ENCODE peak calls at places on chromosomes 16 and 17, in six cellular contexts. One of them, this sample, is unnamed.

GRCh38 chr17:10349403-10349802 is 23.4 kb downstream of the MYH13 start:
- DNase-seq in body of pancreas: no peak
- DNase-seq in spleen: no peak
- DNase-seq in gastrocnemius medialis: no peak
- DNase-seq in A549: no peak
- DNase-seq in heart left ventricle: no peak
- DNase-seq in this sample: peak

GRCh38 chr16:57479422-57480126 is 6.7 kb downstream of the DOK4 start:
- DNase-seq in A549: no peak
- DNase-seq in body of pancreas: no peak
- DNase-seq in gastrocnemius medialis: no peak
- DNase-seq in spleen: peak
- DNase-seq in heart left ventricle: peak
- DNase-seq in this sample: no peak

GRCh38 chr17:77312786-77313599 is 172.2 kb downstream of the SEC14L1 start:
- DNase-seq in gastrocnemius medialis: no peak
- DNase-seq in heart left ventricle: peak
- DNase-seq in body of pancreas: no peak
- DNase-seq in spleen: peak
- DNase-seq in A549: no peak
- DNase-seq in this sample: no peak

GRCh38 chr17:65022751-65023421 is 33.7 kb downstream of the GNA13 start:
- DNase-seq in A549: peak
- DNase-seq in heart left ventricle: no peak
- DNase-seq in gastrocnemius medialis: no peak
- DNase-seq in body of pancreas: no peak
- DNase-seq in spleen: no peak
- DNase-seq in this sample: no peak

GRCh38 chr17:44217738-44218343 is 1.6 kb downstream of the UBTF start:
- DNase-seq in body of pancreas: no peak
- DNase-seq in spleen: peak
- DNase-seq in A549: no peak
- DNase-seq in gastrocnemius medialis: no peak
- DNase-seq in heart left ventricle: no peak
- DNase-seq in this sample: no peak

GRCh38 chr16:63752347-63752746 is 1369.5 kb downstream of the CDH11 start:
- DNase-seq in spleen: no peak
- DNase-seq in heart left ventricle: no peak
- DNase-seq in body of pancreas: no peak
- DNase-seq in gastrocnemius medialis: no peak
- DNase-seq in A549: no peak
- DNase-seq in this sample: no peak

GRCh38 chr16:55915116-55915827 is 40.1 kb upstream of the CES5A start:
- DNase-seq in spleen: no peak
- DNase-seq in body of pancreas: no peak
- DNase-seq in gastrocnemius medialis: no peak
- DNase-seq in heart left ventricle: no peak
- DNase-seq in A549: no peak
- DNase-seq in this sample: no peak

GRCh38 chr17:2792541-2793169 is 3.6 kb upstream of the RAP1GAP2 start:
- DNase-seq in gastrocnemius medialis: no peak
- DNase-seq in heart left ventricle: no peak
- DNase-seq in body of pancreas: no peak
- DNase-seq in A549: no peak
- DNase-seq in spleen: peak
- DNase-seq in this sample: no peak

GRCh38 chr17:44781553-44782348 is 23.0 kb downstream of the ADAM11 start:
- DNase-seq in gastrocnemius medialis: no peak
- DNase-seq in A549: no peak
- DNase-seq in spleen: peak
- DNase-seq in body of pancreas: no peak
- DNase-seq in heart left ventricle: peak
- DNase-seq in this sample: no peak

GRCh38 chr17:34126496-34126895 is 128.6 kb upstream of the CCL2 start:
- DNase-seq in A549: no peak
- DNase-seq in body of pancreas: no peak
- DNase-seq in heart left ventricle: no peak
- DNase-seq in gastrocnemius medialis: no peak
- DNase-seq in spleen: no peak
- DNase-seq in this sample: no peak

GRCh38 chr16:67563708-67564468 is 1.6 kb downstream of the CTCF start:
- DNase-seq in heart left ventricle: no peak
- DNase-seq in body of pancreas: peak
- DNase-seq in spleen: no peak
- DNase-seq in gastrocnemius medialis: peak
- DNase-seq in A549: no peak
- DNase-seq in this sample: peak

GRCh38 chr17:34567665-34568064 is 11.7 kb upstream of the TMEM132E start:
- DNase-seq in A549: no peak
- DNase-seq in heart left ventricle: no peak
- DNase-seq in gastrocnemius medialis: no peak
- DNase-seq in body of pancreas: no peak
- DNase-seq in spleen: no peak
- DNase-seq in this sample: no peak

GRCh38 chr17:29731589-29731929 is 108.8 kb upstream of the CORO6 start:
- DNase-seq in A549: no peak
- DNase-seq in heart left ventricle: no peak
- DNase-seq in gastrocnemius medialis: no peak
- DNase-seq in body of pancreas: no peak
- DNase-seq in spleen: no peak
- DNase-seq in this sample: no peak

GRCh38 chr16:11497329-11497805 is 89.4 kb downstream of the LITAF start:
- DNase-seq in A549: peak
- DNase-seq in spleen: peak
- DNase-seq in gastrocnemius medialis: peak
- DNase-seq in body of pancreas: peak
- DNase-seq in heart left ventricle: peak
- DNase-seq in this sample: no peak

GRCh38 chr16:31055613-31056012 is 18.4 kb downstream of the ZNF668 start:
- DNase-seq in heart left ventricle: no peak
- DNase-seq in spleen: no peak
- DNase-seq in A549: no peak
- DNase-seq in body of pancreas: no peak
- DNase-seq in gastrocnemius medialis: no peak
- DNase-seq in this sample: no peak

GRCh38 chr17:81034779-81035388 is at the start of gene BAIAP2:
- DNase-seq in gastrocnemius medialis: peak
- DNase-seq in body of pancreas: peak
- DNase-seq in A549: peak
- DNase-seq in spleen: peak
- DNase-seq in heart left ventricle: peak
- DNase-seq in this sample: peak
- TF ChIP-seq POLR2A in gastrocnemius medialis: peak
- TF ChIP-seq POLR2A in body of pancreas: peak
- TF ChIP-seq POLR2A in A549: peak
- TF ChIP-seq POLR2A in spleen: peak
- TF ChIP-seq POLR2A in heart left ventricle: peak
- TF ChIP-seq POLR2A in this sample: peak

GRCh38 chr16:5379948-5380347 is 282.4 kb upstream of the EEF2KMT start:
- DNase-seq in A549: no peak
- DNase-seq in heart left ventricle: no peak
- DNase-seq in gastrocnemius medialis: no peak
- DNase-seq in body of pancreas: no peak
- DNase-seq in spleen: no peak
- DNase-seq in this sample: no peak

GRCh38 chr16:5378531-5378930 is 280.9 kb upstream of the EEF2KMT start:
- DNase-seq in A549: no peak
- DNase-seq in body of pancreas: no peak
- DNase-seq in heart left ventricle: no peak
- DNase-seq in spleen: no peak
- DNase-seq in gastrocnemius medialis: no peak
- DNase-seq in this sample: no peak

GRCh38 chr16:5374184-5374583 is 276.6 kb upstream of the EEF2KMT start:
- DNase-seq in gastrocnemius medialis: no peak
- DNase-seq in A549: no peak
- DNase-seq in heart left ventricle: no peak
- DNase-seq in body of pancreas: no peak
- DNase-seq in spleen: no peak
- DNase-seq in this sample: no peak

GRCh38 chr16:5381481-5381880 is 283.9 kb upstream of the EEF2KMT start:
- DNase-seq in spleen: no peak
- DNase-seq in gastrocnemius medialis: no peak
- DNase-seq in A549: no peak
- DNase-seq in heart left ventricle: no peak
- DNase-seq in body of pancreas: no peak
- DNase-seq in this sample: no peak

GRCh38 chr16:5377280-5377898 is 279.8 kb upstream of the EEF2KMT start:
- DNase-seq in A549: no peak
- DNase-seq in gastrocnemius medialis: no peak
- DNase-seq in heart left ventricle: no peak
- DNase-seq in body of pancreas: no peak
- DNase-seq in spleen: no peak
- DNase-seq in this sample: no peak
- TF ChIP-seq POLR2A in A549: no peak
- TF ChIP-seq POLR2A in gastrocnemius medialis: no peak
- TF ChIP-seq POLR2A in heart left ventricle: no peak
- TF ChIP-seq POLR2A in body of pancreas: no peak
- TF ChIP-seq POLR2A in spleen: no peak
- TF ChIP-seq POLR2A in this sample: no peak

DNA sequence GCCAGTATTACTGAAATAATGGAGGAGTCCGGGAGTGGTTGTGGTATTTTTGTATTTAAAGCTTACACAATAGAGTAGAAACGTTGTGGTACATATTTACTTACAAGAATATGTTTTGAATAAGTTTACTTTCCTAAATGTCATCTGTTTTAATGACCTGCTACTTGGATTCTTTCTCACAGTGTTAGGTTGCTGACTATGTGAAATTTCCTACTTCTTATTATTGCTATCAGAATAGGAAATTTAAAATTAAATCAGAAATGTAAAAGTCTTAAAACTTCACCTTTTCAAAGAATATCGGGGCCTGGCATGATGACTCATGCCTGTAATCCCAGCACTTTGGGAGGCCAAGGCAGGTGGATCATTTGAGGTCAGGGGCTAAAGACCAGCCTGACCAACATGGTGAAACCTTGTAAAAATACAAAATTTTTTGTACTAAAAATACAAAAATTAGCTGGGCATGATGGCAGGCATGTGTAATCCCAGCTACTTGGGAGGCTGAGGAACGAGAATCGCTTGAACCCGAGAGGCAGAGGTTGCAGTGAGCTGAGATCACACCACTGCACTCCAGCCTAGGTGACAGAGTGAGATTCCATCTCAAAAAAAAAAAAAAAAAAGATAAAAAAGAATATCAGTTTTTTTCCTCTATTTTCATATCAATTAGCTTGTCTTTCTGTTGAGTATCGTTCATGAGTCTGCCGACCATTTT is 77.8 kb downstream of the VMP1 start:
- DNase-seq in spleen: no peak
- DNase-seq in gastrocnemius medialis: no peak
- DNase-seq in A549: no peak
- DNase-seq in body of pancreas: no peak
- DNase-seq in heart left ventricle: no peak
- DNase-seq in this sample: no peak
- TF ChIP-seq POLR2A in spleen: no peak
- TF ChIP-seq POLR2A in gastrocnemius medialis: no peak
- TF ChIP-seq POLR2A in A549: no peak
- TF ChIP-seq POLR2A in body of pancreas: no peak
- TF ChIP-seq POLR2A in heart left ventricle: no peak
- TF ChIP-seq POLR2A in this sample: no peak

DNA sequence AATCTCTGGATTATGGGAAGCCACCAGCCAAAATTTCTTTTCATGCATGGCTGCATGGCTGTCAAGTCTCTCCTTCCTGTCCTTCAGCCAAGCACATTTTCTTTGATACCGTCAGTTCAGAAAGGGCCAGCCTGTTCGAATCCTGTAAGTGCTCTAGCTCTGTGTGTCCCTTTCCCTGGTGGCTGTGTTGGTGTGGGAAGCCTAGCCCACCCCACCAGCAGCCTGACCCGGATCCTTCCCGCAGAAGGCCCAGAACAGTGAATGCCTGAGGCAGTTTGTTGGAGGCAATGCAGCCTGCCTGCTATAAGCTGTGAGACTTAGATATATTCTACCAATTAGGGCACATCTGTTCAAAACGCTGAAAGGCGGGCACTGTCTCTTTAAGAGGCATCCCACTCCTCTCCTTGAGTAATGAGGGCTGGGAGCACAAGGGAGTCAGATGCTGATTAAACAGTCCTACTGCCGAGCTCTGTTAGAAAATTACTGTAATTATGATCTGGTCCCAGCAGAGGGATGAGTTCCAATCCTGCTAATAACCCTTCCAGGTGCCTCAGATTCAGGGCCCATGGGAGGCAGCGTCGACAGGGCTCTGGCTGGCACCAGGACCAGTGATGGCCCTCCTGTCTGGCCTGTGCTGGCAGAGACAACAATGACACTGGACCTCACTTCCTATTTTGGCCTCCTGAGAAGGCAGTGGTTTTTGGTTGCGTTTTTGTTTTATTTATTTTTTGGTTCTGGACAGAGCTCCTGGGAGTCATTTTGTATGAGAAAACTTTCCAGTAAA is 18.5 kb downstream of the SNX11 start:
- DNase-seq in A549: no peak
- DNase-seq in heart left ventricle: no peak
- DNase-seq in spleen: no peak
- DNase-seq in body of pancreas: no peak
- DNase-seq in gastrocnemius medialis: no peak
- DNase-seq in this sample: no peak
- TF ChIP-seq POLR2A in A549: no peak
- TF ChIP-seq POLR2A in heart left ventricle: no peak
- TF ChIP-seq POLR2A in spleen: no peak
- TF ChIP-seq POLR2A in body of pancreas: no peak
- TF ChIP-seq POLR2A in gastrocnemius medialis: no peak
- TF ChIP-seq POLR2A in this sample: no peak

GRCh38 chr16:22797551-22797950 is 16.4 kb upstream of the HS3ST2 start:
- DNase-seq in body of pancreas: no peak
- DNase-seq in A549: no peak
- DNase-seq in gastrocnemius medialis: no peak
- DNase-seq in heart left ventricle: no peak
- DNase-seq in spleen: no peak
- DNase-seq in this sample: no peak
- TF ChIP-seq POLR2A in body of pancreas: no peak
- TF ChIP-seq POLR2A in A549: no peak
- TF ChIP-seq POLR2A in gastrocnemius medialis: no peak
- TF ChIP-seq POLR2A in heart left ventricle: no peak
- TF ChIP-seq POLR2A in spleen: no peak
- TF ChIP-seq POLR2A in this sample: no peak

GRCh38 chr17:6052926-6053325 is 17.3 kb upstream of the WSCD1 start:
- DNase-seq in body of pancreas: no peak
- DNase-seq in spleen: no peak
- DNase-seq in gastrocnemius medialis: no peak
- DNase-seq in heart left ventricle: no peak
- DNase-seq in A549: no peak
- DNase-seq in this sample: no peak
- TF ChIP-seq POLR2A in body of pancreas: no peak
- TF ChIP-seq POLR2A in spleen: no peak
- TF ChIP-seq POLR2A in gastrocnemius medialis: no peak
- TF ChIP-seq POLR2A in heart left ventricle: no peak
- TF ChIP-seq POLR2A in A549: no peak
- TF ChIP-seq POLR2A in this sample: no peak

This sample was measured in erythroblast.